ENCODE peak calls at places on chromosomes 7 and 10, in eight cellular contexts. H is stimulated activated CD4-positive, alpha-beta T cell treated with anti-CD3 and anti-CD28 coated beads, Interleukin-12 subunit alpha, Interleukin-12 subunit beta, amount 100 ng/mL, for 48 hours; X is skeletal muscle cell; P is stomach; U is adrenal gland; A is amniotic stem cell; K is GM13977; F is NCI-H510A. O is an unnamed sample.

GRCh38 chr7:148700693-148701092 is 2.0 kb downstream of the CUL1 start:
- DNase-seq in A (no peak), U (no peak), H (peak; percentile 49), P (no peak), K (no peak), F (no peak), X (no peak), O (peak; percentile 12)

GRCh38 chr10:128158024-128158795 is 32.0 kb upstream of the MKI67 start:
- DNase-seq in H (no peak), X (no peak), P (no peak), A (no peak), F (no peak), K (no peak), U (no peak), O (no peak)

GRCh38 chr7:36032362-36032818 is 120.7 kb upstream of the EEPD1 start:
- DNase-seq in A (no peak), X (no peak), F (no peak), U (no peak), K (no peak), H (no peak), P (no peak), O (no peak)

GRCh38 chr10:122034149-122034756 is 45.3 kb downstream of the TACC2 start:
- DNase-seq in A (no peak), H (no peak), U (no peak), X (no peak), P (no peak), F (no peak), K (no peak), O (no peak)

GRCh38 chr10:74816824-74817498 is 9.4 kb upstream of the KAT6B start:
- DNase-seq in P (no peak), U (no peak), X (no peak), H (no peak), A (no peak), K (no peak), F (no peak), O (no peak)

GRCh38 chr10:51095444-51095843 is 21.2 kb downstream of the PRKG1 start:
- DNase-seq in H (no peak), F (no peak), U (no peak), X (no peak), K (no peak), P (no peak), A (no peak), O (no peak)

GRCh38 chr7:154505362-154505761 is 453.2 kb downstream of the DPP6 start:
- DNase-seq in K (no peak), F (no peak), U (no peak), P (no peak), H (no peak), X (no peak), A (no peak), O (no peak)

GRCh38 chr7:15571303-15571878 is 9.6 kb upstream of the AGMO start:
- DNase-seq in A (no peak), U (no peak), P (no peak), X (peak; percentile 81), F (no peak), H (no peak), K (no peak), O (no peak)

GRCh38 chr7:138396251-138397070 is 63.6 kb upstream of the TRIM24 start:
- DNase-seq in A (no peak), K (peak; percentile 53), X (no peak), U (no peak), P (peak; percentile 76), H (no peak), F (no peak), O (no peak)

GRCh38 chr10:62046522-62047239 is 145.2 kb downstream of the ARID5B start:
- DNase-seq in P (no peak), H (no peak), X (no peak), A (no peak), U (no peak), F (no peak), K (no peak), O (no peak)

O was measured in T-helper 1 cell.